ENCODE peak calls at places on chromosomes 4 and X, in five cellular contexts. One of them, this sample, is unnamed.

GRCh38 chrX:73127700-73128241 is 48.5 kb upstream of the PABPC1L2A start:
- DNase-seq in Panc1: no peak
- DNase-seq in tibial artery: no peak
- DNase-seq in tibial nerve: no peak
- DNase-seq in B cell: no peak
- DNase-seq in this sample: no peak

GRCh38 chrX:13868481-13869040 is 51.7 kb upstream of the GPM6B start:
- DNase-seq in Panc1: no peak
- DNase-seq in tibial artery: no peak
- DNase-seq in tibial nerve: no peak
- DNase-seq in B cell: no peak
- DNase-seq in this sample: no peak

GRCh38 chr4:189092596-189092995 is 848.1 kb upstream of the FRG1 start:
- DNase-seq in Panc1: no peak
- DNase-seq in tibial artery: no peak
- DNase-seq in tibial nerve: no peak
- DNase-seq in B cell: no peak
- DNase-seq in this sample: no peak

GRCh38 chr4:93334003-93334402 is 494.6 kb upstream of the ATOH1 start:
- DNase-seq in Panc1: no peak
- DNase-seq in tibial artery: no peak
- DNase-seq in tibial nerve: no peak
- DNase-seq in B cell: no peak
- DNase-seq in this sample: no peak

GRCh38 chr4:152678841-152679240 is 956 bp downstream of the TMEM154 start:
- DNase-seq in Panc1: no peak
- DNase-seq in tibial artery: no peak
- DNase-seq in tibial nerve: no peak
- DNase-seq in B cell: no peak
- DNase-seq in this sample: no peak

GRCh38 chrX:87475793-87476192 is 41.8 kb upstream of the KLHL4 start:
- DNase-seq in Panc1: no peak
- DNase-seq in tibial artery: no peak
- DNase-seq in tibial nerve: no peak
- DNase-seq in B cell: no peak
- DNase-seq in this sample: no peak

GRCh38 chr4:157300678-157301077 is 80.2 kb downstream of the GRIA2 start:
- DNase-seq in Panc1: no peak
- DNase-seq in tibial artery: no peak
- DNase-seq in tibial nerve: no peak
- DNase-seq in B cell: no peak
- DNase-seq in this sample: no peak

GRCh38 chr4:41644288-41644914 is 104.1 kb downstream of the PHOX2B start:
- DNase-seq in Panc1: no peak
- DNase-seq in tibial artery: peak
- DNase-seq in tibial nerve: peak
- DNase-seq in B cell: no peak
- DNase-seq in this sample: peak

GRCh38 chr4:1376391-1376840 is 29.4 kb downstream of the UVSSA start:
- DNase-seq in Panc1: no peak
- DNase-seq in tibial artery: peak
- DNase-seq in tibial nerve: no peak
- DNase-seq in B cell: no peak
- DNase-seq in this sample: no peak

GRCh38 chr4:166172619-166173018 is 299.6 kb downstream of the TLL1 start:
- DNase-seq in Panc1: no peak
- DNase-seq in tibial artery: no peak
- DNase-seq in tibial nerve: no peak
- DNase-seq in B cell: no peak
- DNase-seq in this sample: no peak

GRCh38 chr4:16969696-16970135 is 71.3 kb upstream of the LDB2 start:
- DNase-seq in Panc1: no peak
- DNase-seq in tibial artery: peak
- DNase-seq in tibial nerve: no peak
- DNase-seq in B cell: no peak
- DNase-seq in this sample: no peak

GRCh38 chr4:16676247-16676646 is 222.2 kb downstream of the LDB2 start:
- DNase-seq in Panc1: no peak
- DNase-seq in tibial artery: no peak
- DNase-seq in tibial nerve: no peak
- DNase-seq in B cell: no peak
- DNase-seq in this sample: no peak

GRCh38 chrX:101619336-101619735 is 1.5 kb upstream of the ARMCX6 start:
- DNase-seq in Panc1: no peak
- DNase-seq in tibial artery: no peak
- DNase-seq in tibial nerve: no peak
- DNase-seq in B cell: no peak
- DNase-seq in this sample: no peak

GRCh38 chr4:56937262-56937661 is 29.6 kb downstream of the REST start:
- DNase-seq in Panc1: peak
- DNase-seq in tibial artery: no peak
- DNase-seq in tibial nerve: no peak
- DNase-seq in B cell: no peak
- DNase-seq in this sample: no peak

GRCh38 chr4:154578919-154579318 is 11.6 kb downstream of the FGA start:
- DNase-seq in Panc1: no peak
- DNase-seq in tibial artery: no peak
- DNase-seq in tibial nerve: no peak
- DNase-seq in B cell: no peak
- DNase-seq in this sample: no peak

GRCh38 chr4:11748169-11748872 is 319.6 kb upstream of the HS3ST1 start:
- DNase-seq in Panc1: no peak
- DNase-seq in tibial artery: no peak
- DNase-seq in tibial nerve: no peak
- DNase-seq in B cell: no peak
- DNase-seq in this sample: no peak

GRCh38 chr4:4694296-4694772 is 152.5 kb upstream of the STX18 start:
- DNase-seq in Panc1: no peak
- DNase-seq in tibial artery: peak
- DNase-seq in tibial nerve: no peak
- DNase-seq in B cell: no peak
- DNase-seq in this sample: no peak

GRCh38 chr4:37826282-37827029 is at the start of gene PGM2:
- DNase-seq in Panc1: peak
- DNase-seq in tibial artery: peak
- DNase-seq in tibial nerve: peak
- DNase-seq in B cell: peak
- DNase-seq in this sample: peak

GRCh38 chr4:76215120-76215519 is 1.5 kb upstream of the SCARB2 start:
- DNase-seq in Panc1: no peak
- DNase-seq in tibial artery: no peak
- DNase-seq in tibial nerve: no peak
- DNase-seq in B cell: no peak
- DNase-seq in this sample: no peak

GRCh38 chrX:154486396-154487207 is at the start of gene UBL4A:
- DNase-seq in Panc1: no peak
- DNase-seq in tibial artery: peak
- DNase-seq in tibial nerve: no peak
- DNase-seq in B cell: peak
- DNase-seq in this sample: peak

GRCh38 chr4:84529169-84529751 is 30.2 kb upstream of the NKX6-1 start:
- DNase-seq in Panc1: no peak
- DNase-seq in tibial artery: no peak
- DNase-seq in tibial nerve: no peak
- DNase-seq in B cell: no peak
- DNase-seq in this sample: no peak

GRCh38 chr4:57850141-57850540 is 740.0 kb upstream of the IGFBP7 start:
- DNase-seq in Panc1: no peak
- DNase-seq in tibial artery: no peak
- DNase-seq in tibial nerve: no peak
- DNase-seq in B cell: no peak
- DNase-seq in this sample: no peak

GRCh38 chr4:52780627-52781354 is 29.6 kb upstream of the ERVMER34-1 start:
- DNase-seq in Panc1: no peak
- DNase-seq in tibial artery: no peak
- DNase-seq in tibial nerve: no peak
- DNase-seq in B cell: no peak
- DNase-seq in this sample: no peak

GRCh38 chr4:25953740-25954139 is 39.7 kb downstream of the SMIM20 start:
- DNase-seq in Panc1: no peak
- DNase-seq in tibial artery: no peak
- DNase-seq in tibial nerve: no peak
- DNase-seq in B cell: no peak
- DNase-seq in this sample: no peak

GRCh38 chr4:183783933-183784622 is 121.0 kb upstream of the STOX2 start:
- DNase-seq in Panc1: no peak
- DNase-seq in tibial artery: peak
- DNase-seq in tibial nerve: no peak
- DNase-seq in B cell: no peak
- DNase-seq in this sample: no peak

GRCh38 chr4:111433436-111433835 is 711.8 kb upstream of the FAM241A start:
- DNase-seq in Panc1: no peak
- DNase-seq in tibial artery: no peak
- DNase-seq in tibial nerve: no peak
- DNase-seq in B cell: no peak
- DNase-seq in this sample: no peak

GRCh38 chrX:39402158-39402557 is 600.9 kb downstream of the MID1IP1 start:
- DNase-seq in Panc1: no peak
- DNase-seq in tibial artery: no peak
- DNase-seq in tibial nerve: no peak
- DNase-seq in B cell: no peak
- DNase-seq in this sample: no peak

GRCh38 chr4:67746797-67747495 is 7.2 kb downstream of the GNRHR start:
- DNase-seq in Panc1: peak
- DNase-seq in tibial artery: no peak
- DNase-seq in tibial nerve: no peak
- DNase-seq in B cell: no peak
- DNase-seq in this sample: no peak

GRCh38 chrX:679161-679979 is 48.8 kb downstream of the SHOX start:
- DNase-seq in Panc1: no peak
- DNase-seq in tibial artery: no peak
- DNase-seq in tibial nerve: no peak
- DNase-seq in B cell: no peak
- DNase-seq in this sample: no peak

GRCh38 chr4:82519072-82519471 is 42.7 kb downstream of the TMEM150C start:
- DNase-seq in Panc1: no peak
- DNase-seq in tibial artery: no peak
- DNase-seq in tibial nerve: no peak
- DNase-seq in B cell: no peak
- DNase-seq in this sample: no peak

GRCh38 chr4:32106767-32107166 is 1386.6 kb downstream of the PCDH7 start:
- DNase-seq in Panc1: no peak
- DNase-seq in tibial artery: no peak
- DNase-seq in tibial nerve: no peak
- DNase-seq in B cell: no peak
- DNase-seq in this sample: no peak

DNA sequence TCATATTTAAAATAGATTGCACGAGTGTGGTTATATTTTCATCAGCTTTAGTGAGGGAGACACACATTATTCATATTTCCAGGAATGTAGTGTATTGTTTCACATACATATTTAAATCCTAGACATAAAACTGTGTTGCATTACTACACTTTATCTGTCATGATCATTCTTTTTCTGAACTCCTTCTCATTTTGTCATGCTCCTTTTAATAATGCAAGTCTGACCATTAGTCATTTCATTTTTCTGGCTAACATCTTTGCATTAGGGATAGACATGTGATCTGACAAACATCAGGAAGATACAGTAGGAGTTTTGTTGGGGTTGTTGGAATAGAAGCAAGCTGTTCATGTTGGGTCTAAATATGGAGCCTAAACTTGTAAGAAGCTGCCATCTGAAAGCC is 1382.8 kb downstream of the PCDH7 start:
- DNase-seq in Panc1: no peak
- DNase-seq in tibial artery: no peak
- DNase-seq in tibial nerve: no peak
- DNase-seq in B cell: no peak
- DNase-seq in this sample: no peak
- TF ChIP-seq CTCF in Panc1: no peak
- TF ChIP-seq CTCF in tibial artery: no peak
- TF ChIP-seq CTCF in tibial nerve: no peak
- TF ChIP-seq CTCF in B cell: no peak
- TF ChIP-seq CTCF in this sample: no peak

DNA sequence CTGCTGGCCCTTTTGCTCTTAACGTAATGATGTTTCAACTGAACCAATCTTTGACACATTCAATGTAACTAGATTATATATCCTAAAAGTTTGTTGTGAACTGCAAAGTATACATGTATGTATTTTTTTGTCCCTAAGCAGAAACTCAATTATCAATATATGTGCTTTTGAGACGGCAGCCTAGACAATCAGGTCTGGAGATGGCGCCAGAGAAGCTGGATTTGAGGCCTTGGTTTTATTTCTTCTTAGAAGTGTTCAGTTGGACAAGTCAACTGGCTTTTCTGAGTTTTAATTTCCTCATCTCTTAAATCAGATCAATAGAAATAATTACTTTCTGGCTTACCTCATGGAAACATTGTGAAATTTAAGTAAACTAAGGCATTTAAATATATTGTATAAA is 62.5 kb downstream of the DCAF8L1 start:
- DNase-seq in Panc1: no peak
- DNase-seq in tibial artery: no peak
- DNase-seq in tibial nerve: no peak
- DNase-seq in B cell: no peak
- DNase-seq in this sample: no peak
- TF ChIP-seq CTCF in Panc1: peak
- TF ChIP-seq CTCF in tibial artery: no peak
- TF ChIP-seq CTCF in tibial nerve: no peak
- TF ChIP-seq CTCF in B cell: no peak
- TF ChIP-seq CTCF in this sample: peak

GRCh38 chr4:142823796-142824195 is 22.3 kb downstream of the INPP4B start:
- DNase-seq in Panc1: no peak
- DNase-seq in tibial artery: no peak
- DNase-seq in tibial nerve: no peak
- DNase-seq in B cell: no peak
- DNase-seq in this sample: no peak

GRCh38 chr4:142824368-142824767 is 21.7 kb downstream of the INPP4B start:
- DNase-seq in Panc1: no peak
- DNase-seq in tibial artery: no peak
- DNase-seq in tibial nerve: no peak
- DNase-seq in B cell: no peak
- DNase-seq in this sample: no peak

GRCh38 chr4:142826503-142827241 is 19.4 kb downstream of the INPP4B start:
- DNase-seq in Panc1: no peak
- DNase-seq in tibial artery: no peak
- DNase-seq in tibial nerve: no peak
- DNase-seq in B cell: no peak
- DNase-seq in this sample: no peak
- TF ChIP-seq CTCF in Panc1: no peak
- TF ChIP-seq CTCF in tibial artery: no peak
- TF ChIP-seq CTCF in tibial nerve: no peak
- TF ChIP-seq CTCF in B cell: no peak
- TF ChIP-seq CTCF in this sample: no peak

DNA sequence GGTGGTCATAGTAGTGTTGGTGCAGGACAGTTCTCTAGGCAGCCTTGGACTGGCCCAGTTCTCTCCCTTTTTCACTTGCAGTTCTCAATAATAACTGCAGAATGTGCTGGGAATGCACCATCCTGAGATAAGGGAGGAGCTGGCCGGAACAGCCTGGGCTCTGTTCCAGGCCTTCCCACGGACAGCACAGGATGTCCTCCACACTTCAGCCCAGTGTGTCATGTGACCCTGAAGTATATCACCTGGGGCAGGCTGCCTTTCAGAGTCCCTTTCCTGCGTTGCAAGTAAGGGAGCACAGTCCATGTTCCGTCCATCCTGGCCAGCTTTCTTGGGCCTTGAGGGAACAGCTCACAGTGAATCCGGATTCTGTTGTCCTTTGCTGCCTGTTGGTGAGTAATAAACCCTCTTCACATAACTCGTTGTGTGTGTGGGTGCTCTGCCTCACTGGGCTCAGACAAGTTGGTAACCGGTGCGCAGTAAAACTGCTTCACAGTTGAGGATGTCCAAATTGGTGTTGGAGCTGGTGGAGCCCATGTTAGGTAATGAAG is 32.3 kb upstream of the BBS12 start:
- DNase-seq in Panc1: no peak
- DNase-seq in tibial artery: no peak
- DNase-seq in tibial nerve: no peak
- DNase-seq in B cell: no peak
- DNase-seq in this sample: no peak
- TF ChIP-seq CTCF in Panc1: no peak
- TF ChIP-seq CTCF in tibial artery: no peak
- TF ChIP-seq CTCF in tibial nerve: no peak
- TF ChIP-seq CTCF in B cell: no peak
- TF ChIP-seq CTCF in this sample: no peak